ENCODE peak calls at places on chromosomes 11 and 22, in five cellular contexts. F, Z, Y, B and O are unnamed samples. For H3K4me1 and H3K36me3, the result is how much of the 10 kb centered on the place peaks cover.

GRCh38 chr11:67345949-67346819 is 7.2 kb downstream of the POLD4 start:
- DNase-seq in F (no peak), Z (no peak), Y (no peak), B (no peak), O (no peak)

GRCh38 chr11:124069429-124070401 is 28.6 kb upstream of the OR10G7 start:
- DNase-seq in F (no peak), Z (peak), Y (no peak), B (peak), O (peak)

GRCh38 chr11:110897035-110897434 is 184.8 kb upstream of the ARHGAP20 start:
- DNase-seq in F (no peak), Z (no peak), Y (no peak), B (no peak), O (no peak)

GRCh38 chr11:2451916-2452694 is 7.3 kb downstream of the KCNQ1 start:
- DNase-seq in F (peak), Z (no peak), Y (no peak), B (no peak), O (peak)

GRCh38 chr11:47552086-47552580 is 799 bp downstream of the CELF1 start:
- DNase-seq in F (peak), Z (peak), Y (no peak), B (peak), O (peak)

GRCh38 chr11:34331329-34331728 is 26.5 kb downstream of the ABTB2 start:
- DNase-seq in F (no peak), Z (no peak), Y (no peak), B (no peak), O (peak)

GRCh38 chr11:65648997-65649491 is 11.1 kb downstream of the SIPA1 start:
- DNase-seq in F (peak), Z (no peak), Y (no peak), B (no peak), O (no peak)

GRCh38 chr11:15893080-15893492 is 463.3 kb downstream of the SOX6 start:
- DNase-seq in F (no peak), Z (no peak), Y (no peak), B (no peak), O (no peak)

GRCh38 chr11:125156346-125156745 is 8.2 kb upstream of the PKNOX2 start:
- DNase-seq in F (no peak), Z (no peak), Y (no peak), B (no peak), O (no peak)

GRCh38 chr11:8712506-8712905 is 29.9 kb downstream of the RPL27A start:
- DNase-seq in F (no peak), Z (no peak), Y (no peak), B (no peak), O (no peak)

GRCh38 chr11:103699216-103699615 is 337.2 kb upstream of the DDI1 start:
- DNase-seq in F (no peak), Z (no peak), Y (no peak), B (no peak), O (no peak)

GRCh38 chr11:34564406-34564805 is 50.8 kb upstream of the ELF5 start:
- DNase-seq in F (no peak), Z (no peak), Y (no peak), B (no peak), O (no peak)

GRCh38 chr22:48885919-48886305 is 941.8 kb downstream of the BRD1 start:
- DNase-seq in F (peak), Z (no peak), Y (no peak), B (no peak), O (no peak)

GRCh38 chr11:34512810-34513673 is 552 bp downstream of the ELF5 start:
- DNase-seq in F (no peak), Z (peak), Y (peak), B (peak), O (peak)

GRCh38 chr11:66843776-66844495 is 695 bp downstream of the RCE1 start:
- DNase-seq in F (peak), Z (no peak), Y (no peak), B (no peak), O (no peak)

GRCh38 chr22:24181088-24181995 is at the start of gene SUSD2:
- DNase-seq in F (no peak), Z (peak), Y (no peak), B (no peak), O (no peak)

GRCh38 chr11:12602421-12602820 is 71.8 kb upstream of the TEAD1 start:
- DNase-seq in F (no peak), Z (no peak), Y (no peak), B (no peak), O (no peak)

GRCh38 chr22:45469573-45470383 is 32.9 kb upstream of the FBLN1 start:
- DNase-seq in F (peak), Z (no peak), Y (no peak), B (no peak), O (no peak)

GRCh38 chr22:36220457-36220921 is 18.8 kb downstream of the APOL2 start:
- DNase-seq in F (no peak), Z (no peak), Y (no peak), B (no peak), O (no peak)

DNA sequence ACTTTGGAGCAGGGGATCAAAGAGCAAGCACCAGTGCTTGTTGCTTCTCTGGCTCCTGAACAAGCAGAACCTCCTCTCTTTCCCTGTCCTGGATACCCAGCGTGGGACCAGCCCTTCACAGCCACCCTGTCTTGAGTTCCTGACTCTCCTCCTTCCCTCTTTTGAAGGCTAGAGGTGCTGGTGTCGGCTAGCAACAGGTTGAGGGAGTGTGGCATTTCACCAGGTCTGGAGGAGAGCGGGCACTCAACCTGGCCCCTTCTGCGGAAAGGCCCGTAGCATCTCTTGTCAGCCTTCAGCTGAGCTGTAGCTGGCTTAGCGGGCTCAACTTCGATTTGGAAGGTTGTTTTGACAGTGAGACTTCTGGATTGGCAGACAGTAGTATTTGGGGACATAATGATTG is 26.6 kb downstream of the RCOR2 start:
- DNase-seq in F (no peak), Z (no peak), Y (no peak), B (no peak), O (no peak)
- H3K4me1 ChIP-seq in F (under half), Z (under half), Y (under half), B (half or more), O (under half)

GRCh38 chr22:37419916-37420655 is 7.2 kb downstream of the ELFN2 start:
- DNase-seq in F (no peak), Z (no peak), Y (no peak), B (peak), O (no peak)

GRCh38 chr22:37417737-37418348 is 9.4 kb downstream of the ELFN2 start:
- DNase-seq in F (no peak), Z (no peak), Y (no peak), B (no peak), O (no peak)

GRCh38 chr22:37420656-37421467 is 6.4 kb downstream of the ELFN2 start:
- DNase-seq in F (no peak), Z (no peak), Y (no peak), B (no peak), O (no peak)

GRCh38 chr22:37418627-37419369 is 8.5 kb downstream of the ELFN2 start:
- DNase-seq in F (no peak), Z (no peak), Y (no peak), B (no peak), O (no peak)

GRCh38 chr22:37419370-37419915 is 7.8 kb downstream of the ELFN2 start:
- DNase-seq in F (no peak), Z (no peak), Y (no peak), B (no peak), O (no peak)
- H3K4me3 ChIP-seq in F (no peak), Z (no peak), Y (no peak), B (peak), O (no peak)

GRCh38 chr11:75269367-75269660 is 28.7 kb downstream of the TPBGL start:
- DNase-seq in F (no peak), Z (no peak), Y (no peak), B (no peak), O (no peak)
- H3K36me3 ChIP-seq in F (under half), Z (under half), Y (under half), B (under half), O (under half)

GRCh38 chr11:107217444-107217843 is 199.2 kb upstream of the GUCY1A2 start:
- DNase-seq in F (no peak), Z (no peak), Y (no peak), B (no peak), O (no peak)

GRCh38 chr11:107218123-107219084 is 200.1 kb upstream of the GUCY1A2 start:
- DNase-seq in F (no peak), Z (no peak), Y (no peak), B (no peak), O (no peak)

DNA sequence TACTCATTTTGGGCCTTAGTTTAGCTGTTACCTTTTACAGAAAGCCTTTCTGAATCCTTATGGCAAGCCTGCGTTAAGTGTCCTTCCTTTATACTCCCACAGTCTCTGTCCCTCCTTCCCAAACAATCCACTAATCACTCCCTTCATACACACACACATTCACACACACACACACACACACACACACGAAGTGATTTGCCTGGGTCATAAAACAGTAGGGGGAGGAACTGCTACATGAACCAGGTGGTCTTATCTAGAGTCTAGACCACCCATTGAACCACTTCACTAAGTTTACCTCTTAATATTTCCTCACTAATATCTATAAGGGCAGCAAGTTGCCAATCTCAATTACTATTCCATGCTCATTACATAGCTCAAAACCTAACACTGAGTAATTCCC is 196.7 kb upstream of the GUCY1A2 start:
- DNase-seq in F (no peak), Z (no peak), Y (no peak), B (no peak), O (no peak)
- H3K4me1 ChIP-seq in F (under half), Z (under half), Y (under half), B (under half), O (under half)

GRCh38 chr11:131694526-131695424 is 324.4 kb downstream of the NTM start:
- DNase-seq in F (peak), Z (peak), Y (peak), B (peak), O (peak)
- H3K4me3 ChIP-seq in F (no peak), Z (no peak), Y (no peak), B (no peak), O (no peak)

GRCh38 chr11:6612816-6613136 is 760 bp upstream of the TAF10 start:
- DNase-seq in F (peak), Z (no peak), Y (no peak), B (no peak), O (no peak)
- H3K36me3 ChIP-seq in F (under half), Z (under half), Y (under half), B (under half), O (under half)

DNA sequence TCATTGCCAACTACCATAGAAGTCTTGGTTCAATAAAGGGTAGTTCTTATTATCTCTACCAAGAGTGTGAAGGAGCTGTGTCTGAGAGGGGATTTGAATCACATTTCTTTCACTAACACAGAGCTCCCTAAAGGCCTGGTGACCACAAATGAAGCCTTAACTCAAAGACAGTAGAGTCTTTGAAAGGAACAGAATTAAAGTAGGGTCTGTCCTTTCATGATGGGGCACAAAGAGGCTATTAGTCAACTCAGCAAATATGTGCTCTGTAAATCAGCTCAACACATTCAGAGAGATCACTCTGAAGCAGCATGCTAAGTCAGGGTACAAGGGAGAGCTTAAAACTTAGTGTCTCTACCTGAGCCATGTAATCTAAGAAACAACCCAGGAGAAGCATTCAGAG is 212.4 kb upstream of the SYN3 start:
- DNase-seq in F (no peak), Z (no peak), Y (no peak), B (no peak), O (no peak)
- H3K4me1 ChIP-seq in F (under half), Z (under half), Y (under half), B (under half), O (under half)

GRCh38 chr11:72634472-72635095 is 39.6 kb downstream of the PDE2A start:
- DNase-seq in F (no peak), Z (no peak), Y (no peak), B (no peak), O (no peak)

GRCh38 chr11:72634016-72634415 is 40.2 kb downstream of the PDE2A start:
- DNase-seq in F (no peak), Z (no peak), Y (no peak), B (no peak), O (no peak)

GRCh38 chr11:72637198-72637597 is 37.0 kb downstream of the PDE2A start:
- DNase-seq in F (no peak), Z (no peak), Y (no peak), B (no peak), O (no peak)

GRCh38 chr11:72635931-72636330 is 38.3 kb downstream of the PDE2A start:
- DNase-seq in F (no peak), Z (peak), Y (no peak), B (no peak), O (no peak)

DNA sequence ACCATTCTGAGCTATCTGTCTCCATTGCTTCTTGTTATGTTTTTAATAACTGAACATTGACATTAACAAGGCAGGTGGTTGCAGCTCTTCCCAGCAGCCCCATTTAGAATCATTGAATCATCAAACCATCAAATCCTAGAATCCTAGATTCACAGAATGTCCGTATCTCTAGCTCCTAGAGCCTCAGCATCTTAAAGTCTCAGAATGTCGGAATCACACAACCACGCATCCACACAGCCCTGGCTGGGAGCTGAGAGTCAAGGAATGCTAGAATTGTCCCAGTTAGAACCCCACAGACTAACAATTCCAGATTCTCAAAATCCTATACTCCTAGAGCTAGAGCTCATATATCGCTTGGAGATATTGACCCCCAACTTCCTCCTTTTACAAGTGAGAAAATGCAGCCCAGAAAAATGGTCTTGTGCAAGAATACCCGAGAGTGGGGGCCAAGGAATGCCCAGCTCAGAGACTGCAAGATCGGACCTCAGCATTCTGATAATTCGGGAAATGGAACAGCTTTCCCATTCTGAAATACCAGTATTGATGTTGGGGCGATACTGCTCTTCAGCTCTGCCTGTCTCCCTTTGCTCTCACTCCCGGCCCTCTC is 38.8 kb downstream of the PDE2A start:
- DNase-seq in F (no peak), Z (no peak), Y (no peak), B (no peak), O (no peak)
- H3K4me3 ChIP-seq in F (no peak), Z (no peak), Y (no peak), B (no peak), O (no peak)

GRCh38 chr11:118653684-118654390 is 25.6 kb downstream of the TREH start:
- DNase-seq in F (no peak), Z (no peak), Y (no peak), B (no peak), O (no peak)

GRCh38 chr11:118651820-118652219 is 27.6 kb downstream of the TREH start:
- DNase-seq in F (peak), Z (no peak), Y (no peak), B (no peak), O (no peak)

GRCh38 chr11:118650366-118650765 is 29.1 kb downstream of the TREH start:
- DNase-seq in F (peak), Z (no peak), Y (no peak), B (no peak), O (no peak)

GRCh38 chr11:118649941-118650340 is 29.5 kb downstream of the TREH start:
- DNase-seq in F (peak), Z (no peak), Y (no peak), B (no peak), O (no peak)

DNA sequence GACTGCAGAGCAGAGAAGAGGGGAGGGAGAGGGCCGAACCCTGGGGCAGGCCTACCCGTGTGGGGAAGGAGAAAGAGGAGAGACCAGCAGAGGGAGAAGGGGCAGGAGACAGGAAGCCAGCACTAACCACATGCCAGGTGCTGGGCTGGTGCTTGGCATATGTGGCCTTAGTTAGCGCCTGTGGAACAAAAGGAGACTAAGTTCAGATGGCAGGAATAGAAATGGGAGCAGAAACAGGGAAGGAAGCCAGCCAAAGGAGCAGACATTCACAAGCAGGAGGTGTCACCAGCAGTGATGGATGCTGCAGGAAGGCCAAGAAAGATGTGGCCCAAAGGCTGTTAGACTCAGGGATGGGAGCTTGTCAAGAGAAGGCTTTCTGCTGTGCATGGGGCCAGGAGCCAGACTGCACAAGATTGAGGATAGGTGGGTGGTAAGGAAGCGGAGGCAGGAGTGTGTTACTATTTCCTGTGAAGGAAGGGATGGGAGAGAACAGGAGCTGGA is 26.7 kb downstream of the TREH start:
- DNase-seq in F (no peak), Z (no peak), Y (no peak), B (no peak), O (no peak)
- H3K36me3 ChIP-seq in F (under half), Z (under half), Y (under half), B (under half), O (under half)

DNA sequence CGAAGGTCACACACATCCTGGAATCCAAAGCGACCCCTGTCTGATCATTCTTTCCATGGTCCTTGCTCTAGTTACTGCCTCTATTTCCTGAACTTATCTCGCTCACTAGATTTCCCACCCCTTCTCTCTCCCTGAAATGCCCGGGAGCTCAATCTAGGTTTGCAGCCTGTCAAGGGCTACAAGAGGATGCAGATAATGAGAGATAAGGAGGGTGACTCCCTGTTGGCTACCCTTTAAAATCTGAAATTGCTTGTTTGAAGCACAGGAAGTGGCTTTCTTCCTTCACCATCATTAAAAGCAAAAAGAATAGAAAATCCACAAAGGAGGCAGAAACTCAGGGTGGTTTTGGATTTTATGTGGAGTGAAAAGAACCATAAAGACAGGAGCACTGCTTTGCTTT is 13.0 kb upstream of the FLI1 start:
- DNase-seq in F (no peak), Z (no peak), Y (no peak), B (no peak), O (no peak)
- H3K4me1 ChIP-seq in F (under half), Z (under half), Y (under half), B (under half), O (under half)